ENCODE peak calls at places on chromosomes 5 and 9, in six cellular contexts. L is RPMI7951; W is epithelial cell of esophagus; E is T-helper 2 cell; R is activated gamma-delta T cell treated with anti-CD3 and anti-CD28 coated beads, Interleukin-2, amount 50 U/mL, for 16 hours; J is adrenal gland. U is an unnamed sample.

GRCh38 chr9:114339130-114339908 is 9.7 kb downstream of the ORM2 start:
- DNase-seq in L (peak; percentile 48), R (peak; percentile 44), J (peak; percentile 73), W (peak; percentile 44), E (peak; percentile 42), U (peak; percentile 77)

GRCh38 chr9:126430124-126430523 is 103.5 kb downstream of the MVB12B start:
- DNase-seq in W (no peak), E (no peak), J (no peak), L (no peak), R (no peak), U (no peak)

GRCh38 chr9:12640021-12640587 is 53.1 kb upstream of the TYRP1 start:
- DNase-seq in E (no peak), J (no peak), L (peak; percentile 37), R (no peak), W (peak; percentile 73), U (peak; percentile 80)

GRCh38 chr5:38641003-38641402 is 84.6 kb upstream of the LIFR start:
- DNase-seq in E (no peak), J (no peak), R (no peak), W (no peak), L (peak; percentile 53), U (no peak)

GRCh38 chr5:144048254-144048856 is 122.1 kb downstream of the YIPF5 start:
- DNase-seq in W (no peak), L (no peak), J (no peak), E (no peak), R (no peak), U (peak; percentile 79)

GRCh38 chr5:157602505-157602904 is 26.9 kb upstream of the ADAM19 start:
- DNase-seq in J (no peak), W (peak; percentile 72), R (peak; percentile 19), L (peak; percentile 63), E (no peak), U (no peak)

GRCh38 chr9:88660611-88661010 is 125.6 kb downstream of the NXNL2 start:
- DNase-seq in W (peak; percentile 60), J (peak; percentile 31), R (no peak), E (no peak), L (peak; percentile 29), U (no peak)

GRCh38 chr5:131221888-131222287 is 42.0 kb upstream of the CDC42SE2 start:
- DNase-seq in J (no peak), R (no peak), W (peak; percentile 66), E (no peak), L (peak; percentile 4), U (no peak)

GRCh38 chr5:1244976-1245375 is 19.8 kb downstream of the SLC6A18 start:
- DNase-seq in R (no peak), L (no peak), W (no peak), J (no peak), E (no peak), U (no peak)

GRCh38 chr5:35903631-35904203 is 34.7 kb downstream of the CAPSL start:
- DNase-seq in J (no peak), W (no peak), E (no peak), R (no peak), L (no peak), U (no peak)

GRCh38 chr5:126460459-126460858 is 37.2 kb downstream of the GRAMD2B start:
- DNase-seq in J (no peak), L (no peak), E (no peak), R (no peak), W (no peak), U (no peak)

GRCh38 chr9:21591221-21592062 is 109.3 kb upstream of the IFNE start:
- DNase-seq in L (peak; percentile 95), E (no peak), R (peak; percentile 22), J (peak; percentile 76), W (peak; percentile 98), U (no peak)

GRCh38 chr5:91061946-91062586 is 321.1 kb downstream of the ARRDC3 start:
- DNase-seq in E (no peak), W (no peak), R (no peak), L (no peak), J (peak; percentile 52), U (no peak)

GRCh38 chr9:32431196-32431595 is 46.8 kb downstream of the ACO1 start:
- DNase-seq in L (no peak), J (no peak), R (no peak), E (no peak), W (no peak), U (no peak)

GRCh38 chr9:132007371-132007701 is 72.3 kb downstream of the MED27 start:
- DNase-seq in L (no peak), E (no peak), W (no peak), J (no peak), R (no peak), U (no peak)

GRCh38 chr9:34603610-34604231 is 8.2 kb downstream of the RPP25L start:
- DNase-seq in R (peak; percentile 76), J (peak; percentile 87), W (peak; percentile 73), L (peak; percentile 60), E (peak; percentile 47), U (peak; percentile 88)

GRCh38 chr5:134110382-134110781 is 4.1 kb upstream of the TCF7 start:
- DNase-seq in J (no peak), W (peak; percentile 83), L (no peak), R (no peak), E (no peak), U (no peak)

GRCh38 chr9:33288828-33289483 is 1.4 kb upstream of the NFX1 start:
- DNase-seq in W (no peak), E (no peak), L (no peak), R (no peak), J (no peak), U (no peak)

GRCh38 chr5:173592050-173592669 is 24.3 kb downstream of the BOD1 start:
- DNase-seq in W (peak; percentile 11), R (no peak), L (no peak), J (no peak), E (no peak), U (peak; percentile 24)

GRCh38 chr9:133113928-133114351 is 7.1 kb downstream of the RALGDS start:
- DNase-seq in L (peak; percentile 36), J (peak; percentile 62), W (no peak), R (no peak), E (no peak), U (peak; percentile 78)

GRCh38 chr9:89122944-89123343 is 55.7 kb downstream of the SHC3 start:
- DNase-seq in R (no peak), E (no peak), L (no peak), W (peak; percentile 59), J (no peak), U (no peak)

GRCh38 chr5:170623576-170624181 is 119.9 kb downstream of the KCNIP1 start:
- DNase-seq in E (no peak), J (peak; percentile 71), W (peak; percentile 58), R (no peak), L (peak; percentile 51), U (peak; percentile 60)

U was measured in NCI-H82.